ENCODE peak calls at places on chromosomes 4 and X, in four cellular contexts. J is stomach, X is tibial nerve, D is HL-60. F is an unnamed sample.

GRCh38 chrX:95056901-95057300 is 1382.9 kb downstream of the FAM133A start:
- DNase-seq in J (no peak), X (no peak), D (no peak), F (no peak)

GRCh38 chr4:104896623-104897296 is 249.9 kb upstream of the TET2 start:
- DNase-seq in J (no peak), X (no peak), D (no peak), F (no peak)

GRCh38 chrX:65598559-65599147 is 64.1 kb upstream of the LAS1L start:
- DNase-seq in J (no peak), X (no peak), D (peak), F (no peak)

GRCh38 chr4:185520119-185520518 is 15.2 kb downstream of the PDLIM3 start:
- DNase-seq in J (no peak), X (no peak), D (no peak), F (no peak)

GRCh38 chr4:24364249-24364648 is 220.1 kb downstream of the DHX15 start:
- DNase-seq in J (no peak), X (no peak), D (no peak), F (no peak)

GRCh38 chrX:7170903-7171302 is 22.9 kb upstream of the PUDP start:
- DNase-seq in J (peak), X (no peak), D (peak), F (no peak)

GRCh38 chr4:118173956-118174355 is 139.7 kb downstream of the NDST3 start:
- DNase-seq in J (no peak), X (no peak), D (peak), F (no peak)

GRCh38 chrX:49191033-49191871 is 5.1 kb upstream of the PRICKLE3 start:
- DNase-seq in J (peak), X (peak), D (peak), F (peak)

GRCh38 chr4:109803924-109804571 is 2.2 kb upstream of the CFI start:
- DNase-seq in J (no peak), X (no peak), D (peak), F (no peak)

GRCh38 chrX:15497865-15498264 is 2.7 kb upstream of the BMX start:
- DNase-seq in J (peak), X (peak), D (peak), F (no peak)

GRCh38 chr4:118373614-118374255 is 20.9 kb upstream of the PRSS12 start:
- DNase-seq in J (no peak), X (no peak), D (no peak), F (no peak)

GRCh38 chrX:101206471-101206870 is 13.1 kb upstream of the DRP2 start:
- DNase-seq in J (no peak), X (no peak), D (no peak), F (no peak)

GRCh38 chr4:73019462-73020047 is 50.0 kb downstream of the COX18 start:
- DNase-seq in J (no peak), X (peak), D (peak), F (no peak)

GRCh38 chrX:13688384-13688771 is 550 bp upstream of the RAB9A start:
- DNase-seq in J (no peak), X (no peak), D (no peak), F (no peak)

GRCh38 chr4:40363945-40364344 is 28.8 kb downstream of the CHRNA9 start:
- DNase-seq in J (no peak), X (no peak), D (no peak), F (no peak)

GRCh38 chrX:20382518-20383291 is 116.0 kb upstream of the RPS6KA3 start:
- DNase-seq in J (no peak), X (no peak), D (no peak), F (no peak)

GRCh38 chrX:110327336-110327735 is 9.5 kb upstream of the AMMECR1 start:
- DNase-seq in J (no peak), X (no peak), D (peak), F (no peak)

GRCh38 chr4:61202638-61203495 is 2.7 kb downstream of the ADGRL3 start:
- DNase-seq in J (no peak), X (no peak), D (no peak), F (no peak)

GRCh38 chrX:47177079-47177478 is 16.6 kb upstream of the UBA1 start:
- DNase-seq in J (no peak), X (no peak), D (no peak), F (no peak)

GRCh38 chr4:149279790-149280189 is 535.9 kb downstream of the IQCM start:
- DNase-seq in J (no peak), X (no peak), D (no peak), F (no peak)

GRCh38 chr4:61522312-61522711 is 322.2 kb downstream of the ADGRL3 start:
- DNase-seq in J (no peak), X (no peak), D (peak), F (no peak)

GRCh38 chr4:98586231-98586630 is 72.2 kb downstream of the TSPAN5 start:
- DNase-seq in J (no peak), X (no peak), D (no peak), F (no peak)

GRCh38 chr4:134326866-134327265 is 125.3 kb upstream of the PABPC4L start:
- DNase-seq in J (no peak), X (no peak), D (no peak), F (no peak)

GRCh38 chr4:38160487-38161207 is 200.4 kb downstream of the PTTG2 start:
- DNase-seq in J (no peak), X (peak), D (peak), F (peak)

GRCh38 chr4:185874516-185875230 is 62.7 kb upstream of the SORBS2 start:
- DNase-seq in J (no peak), X (no peak), D (no peak), F (no peak)

GRCh38 chrX:44874481-44875184 is 1.6 kb downstream of the KDM6A start:
- DNase-seq in J (peak), X (peak), D (peak), F (no peak)

GRCh38 chr4:1570291-1571164 is 113.6 kb downstream of the FAM53A start:
- DNase-seq in J (no peak), X (no peak), D (no peak), F (no peak)

GRCh38 chr4:98261291-98262271 is at the start of gene RAP1GDS1:
- DNase-seq in J (peak), X (peak), D (peak), F (peak)

GRCh38 chr4:915595-915994 is 16.5 kb downstream of the GAK start:
- DNase-seq in J (no peak), X (peak), D (peak), F (no peak)

GRCh38 chr4:176885224-176885623 is 92.5 kb upstream of the VEGFC start:
- DNase-seq in J (no peak), X (no peak), D (no peak), F (no peak)
- H3K27ac ChIP-seq in J (no peak), X (no peak), D (no peak), F (no peak)

DNA sequence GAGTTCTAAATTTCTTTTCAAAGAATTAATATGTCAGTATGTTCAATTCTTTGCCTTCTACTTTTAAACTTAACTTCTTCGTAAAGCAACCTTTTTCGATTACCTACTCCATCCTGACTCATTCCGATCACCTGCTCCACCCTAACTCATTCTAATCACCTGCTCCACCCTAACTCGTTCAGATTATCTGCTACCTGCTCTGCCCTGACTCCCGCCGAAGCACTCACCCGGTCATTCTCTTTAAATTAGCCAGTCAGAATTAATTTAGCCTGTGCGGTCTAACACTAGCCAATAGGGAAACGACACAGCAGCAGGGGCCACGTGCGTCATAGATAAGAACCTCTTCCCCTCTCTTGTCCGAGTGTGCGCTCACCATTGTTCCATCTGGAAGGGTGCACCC is 60.1 kb upstream of the SH3RF1 start:
- DNase-seq in J (no peak), X (no peak), D (no peak), F (no peak)
- TF ChIP-seq CTCF in J (no peak), X (no peak), D (no peak), F (no peak)

GRCh38 chr4:53477666-53478065 is 100.2 kb downstream of the FIP1L1 start:
- DNase-seq in J (no peak), X (no peak), D (no peak), F (no peak)

GRCh38 chr4:53481586-53481985 is 104.1 kb downstream of the FIP1L1 start:
- DNase-seq in J (no peak), X (no peak), D (no peak), F (no peak)

GRCh38 chr4:53480909-53481308 is 103.5 kb downstream of the FIP1L1 start:
- DNase-seq in J (no peak), X (no peak), D (no peak), F (no peak)

GRCh38 chr4:53478671-53479456 is 101.4 kb downstream of the FIP1L1 start:
- DNase-seq in J (no peak), X (no peak), D (no peak), F (no peak)

DNA sequence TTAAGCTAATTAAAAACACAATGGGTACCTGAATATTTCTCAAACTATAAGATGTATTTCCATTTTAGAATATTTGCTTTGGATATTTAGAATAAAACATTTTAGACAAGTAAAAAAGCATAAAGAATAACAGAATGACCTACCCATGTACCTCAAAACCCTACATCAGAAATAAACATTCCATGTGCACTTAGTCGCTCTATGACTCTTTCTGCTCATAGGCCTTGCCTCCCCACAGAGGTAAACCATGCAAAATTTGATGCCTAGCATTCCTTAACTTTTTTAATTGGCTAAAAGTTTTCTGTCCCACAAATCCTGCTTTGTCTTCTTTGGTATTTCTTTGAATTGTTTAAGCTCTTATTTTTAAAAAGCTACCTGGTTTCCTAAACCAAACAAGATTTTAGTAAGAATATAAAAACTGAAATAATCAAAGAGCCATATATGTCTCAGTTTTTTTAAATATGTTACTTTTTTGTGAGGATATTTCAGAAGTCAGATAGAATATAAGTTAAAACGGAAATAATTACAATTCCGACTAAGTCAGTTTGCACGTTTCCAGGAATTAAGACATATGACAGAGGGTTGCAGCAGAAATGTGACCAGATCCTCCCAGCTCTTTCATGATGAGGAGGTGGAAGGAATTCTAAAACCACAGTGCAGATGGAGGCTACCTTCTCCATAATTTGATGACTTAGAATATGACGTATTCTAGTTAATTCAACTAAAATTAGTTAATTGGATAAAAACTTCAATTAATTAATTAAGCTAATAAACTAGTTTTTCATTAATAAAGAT is 102.5 kb downstream of the FIP1L1 start:
- DNase-seq in J (no peak), X (no peak), D (no peak), F (no peak)
- H3K27ac ChIP-seq in J (no peak), X (no peak), D (no peak), F (no peak)

DNA sequence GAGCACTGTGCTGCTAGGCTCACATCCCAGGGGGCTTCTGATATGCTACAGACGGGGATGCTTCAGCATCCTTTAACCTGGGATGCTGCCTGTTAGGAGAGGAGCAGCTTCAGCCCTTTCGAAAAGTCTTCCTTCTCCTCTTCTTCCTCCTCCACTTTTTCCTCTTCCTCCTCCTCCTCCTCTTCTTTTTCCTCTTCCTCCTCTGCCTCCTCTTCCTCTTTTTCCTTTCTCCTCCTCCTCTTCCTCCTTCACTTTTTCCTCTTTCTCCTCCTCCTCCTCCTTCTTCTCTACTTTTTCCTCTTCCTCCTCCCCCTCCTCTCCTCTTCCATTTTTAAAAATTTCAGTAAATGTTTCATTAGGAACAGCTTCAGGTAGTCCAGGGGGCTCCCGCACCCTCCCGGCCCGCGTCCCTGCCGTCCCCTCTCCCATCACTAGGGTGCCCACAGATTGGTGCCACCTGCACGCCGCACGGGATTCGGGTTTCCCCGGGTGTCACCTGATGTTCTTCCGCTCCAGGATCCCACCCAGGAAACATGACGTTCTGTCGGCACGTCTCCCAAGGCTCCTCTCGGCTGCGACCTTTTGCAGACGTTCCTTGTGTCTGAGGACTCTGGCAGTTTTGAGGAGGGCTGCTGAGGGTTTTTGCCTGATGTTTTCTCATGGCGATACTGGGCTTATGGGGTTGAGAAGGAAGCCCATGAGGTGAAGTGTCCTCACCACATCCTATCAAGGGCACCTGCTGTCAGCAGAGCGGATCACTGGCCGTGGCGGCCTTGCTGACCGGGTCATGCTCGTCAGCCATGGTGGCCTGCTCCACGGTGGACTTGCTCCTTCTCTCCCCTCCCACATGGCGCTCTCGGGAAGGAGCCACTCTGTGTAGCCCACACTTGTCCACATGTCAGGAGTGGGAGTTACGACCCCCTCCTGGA is 83.4 kb upstream of the AFAP1 start:
- DNase-seq in J (no peak), X (no peak), D (no peak), F (no peak)
- TF ChIP-seq CTCF in J (no peak), X (no peak), D (no peak), F (no peak)

DNA sequence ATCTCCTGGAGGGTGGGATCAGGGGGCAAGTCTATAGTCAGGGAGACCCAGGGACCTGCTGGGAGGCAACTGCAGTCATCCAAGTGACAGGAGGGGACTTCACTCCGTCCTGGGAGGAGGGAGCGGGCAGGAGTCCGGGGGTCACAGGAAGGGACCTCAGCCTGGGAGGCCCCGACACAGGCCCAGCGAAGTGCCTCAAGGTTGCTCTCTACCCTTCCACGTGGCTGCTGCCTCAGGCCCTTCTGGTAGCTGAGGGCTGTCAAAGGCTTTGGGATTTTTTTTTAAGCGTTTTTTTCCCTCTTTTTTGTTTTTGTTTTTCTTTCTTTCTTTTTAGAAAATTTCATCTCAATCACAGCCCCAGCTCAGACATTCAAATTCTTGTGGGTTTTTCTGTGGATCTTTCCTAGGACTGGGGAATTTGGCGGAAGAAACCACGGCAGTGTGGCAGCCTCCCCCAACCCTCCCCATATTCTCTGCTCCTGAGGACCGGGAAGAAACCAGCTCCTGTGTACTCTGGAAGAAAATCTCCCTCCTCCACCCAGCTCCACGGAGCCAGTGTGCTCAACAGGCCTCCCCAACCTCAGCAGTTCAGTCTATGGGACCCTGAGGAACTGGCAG is 1.4 kb upstream of the HAUS7 start:
- DNase-seq in J (no peak), X (no peak), D (no peak), F (no peak)
- H3K27ac ChIP-seq in J (peak), X (peak), D (no peak), F (peak)

GRCh38 chrX:38374431-38374830 is 22.0 kb downstream of the OTC start:
- DNase-seq in J (no peak), X (no peak), D (no peak), F (no peak)

GRCh38 chrX:38379088-38379487 is 26.7 kb downstream of the OTC start:
- DNase-seq in J (no peak), X (no peak), D (peak), F (no peak)

GRCh38 chrX:38376747-38377146 is 24.3 kb downstream of the OTC start:
- DNase-seq in J (no peak), X (no peak), D (no peak), F (no peak)

GRCh38 chrX:38375888-38376287 is 23.5 kb downstream of the OTC start:
- DNase-seq in J (no peak), X (no peak), D (peak), F (no peak)
- TF ChIP-seq CTCF in J (no peak), X (peak), D (no peak), F (no peak)

GRCh38 chrX:107118322-107119147 is at the start of gene RBM41:
- DNase-seq in J (peak), X (peak), D (peak), F (peak)

GRCh38 chrX:107123750-107124149 is 5.1 kb upstream of the RBM41 start:
- DNase-seq in J (no peak), X (no peak), D (no peak), F (no peak)

GRCh38 chrX:107119281-107119680 is 659 bp upstream of the RBM41 start:
- DNase-seq in J (no peak), X (no peak), D (no peak), F (no peak)

GRCh38 chrX:107117993-107118321 is 665 bp downstream of the RBM41 start:
- DNase-seq in J (no peak), X (no peak), D (peak), F (no peak)
- H3K27ac ChIP-seq in J (peak), X (no peak), D (peak), F (no peak)

DNA sequence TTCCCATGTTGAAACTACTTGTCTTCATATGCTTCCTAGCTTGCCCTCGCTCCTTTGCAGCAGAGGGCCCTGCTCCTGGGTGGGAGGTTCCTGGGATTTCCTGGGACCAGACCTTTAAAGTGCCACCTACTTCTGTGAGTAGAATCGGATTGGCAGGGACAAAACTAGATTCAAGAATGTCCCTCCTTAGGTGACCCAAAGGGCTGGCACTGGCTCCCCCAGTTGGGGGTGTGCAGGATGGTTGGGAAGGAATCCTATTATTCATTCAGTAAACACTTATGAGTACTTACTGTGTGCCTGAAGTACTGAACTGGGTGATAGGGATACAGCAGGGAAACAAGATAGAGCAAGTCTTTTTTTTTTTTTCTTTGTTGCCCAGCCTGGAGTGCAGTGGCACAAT is 2.6 kb upstream of the KANTR start:
- DNase-seq in J (no peak), X (no peak), D (no peak), F (no peak)
- TF ChIP-seq CTCF in J (no peak), X (no peak), D (no peak), F (no peak)

GRCh38 chr4:87025614-87026041 is 90.8 kb downstream of the AFF1 start:
- DNase-seq in J (no peak), X (no peak), D (no peak), F (no peak)

GRCh38 chr4:87019898-87020297 is 85.1 kb downstream of the AFF1 start:
- DNase-seq in J (no peak), X (no peak), D (no peak), F (no peak)

GRCh38 chr4:87025023-87025613 is 90.3 kb downstream of the AFF1 start:
- DNase-seq in J (no peak), X (no peak), D (no peak), F (no peak)

GRCh38 chr4:87026795-87027495 is 92.1 kb downstream of the AFF1 start:
- DNase-seq in J (no peak), X (peak), D (peak), F (no peak)

GRCh38 chr4:87024181-87024580 is 89.4 kb downstream of the AFF1 start:
- DNase-seq in J (no peak), X (no peak), D (no peak), F (no peak)
- H3K27ac ChIP-seq in J (no peak), X (peak), D (no peak), F (no peak)

GRCh38 chrX:123336666-123337065 is 152.6 kb downstream of the GRIA3 start:
- DNase-seq in J (no peak), X (no peak), D (no peak), F (no peak)
- TF ChIP-seq CTCF in J (no peak), X (no peak), D (no peak), F (no peak)